ENCODE peak calls at places on chromosomes 16 and 17, in five cellular contexts. V, K, G, A and Q are unnamed samples.

GRCh38 chr16:86665319-86665675 is 86.9 kb downstream of the FOXL1 start:
- DNase-seq in V (peak), A (no peak), K (no peak), G (no peak), Q (no peak)

GRCh38 chr17:40417258-40417608 is 463 bp downstream of the TOP2A start:
- DNase-seq in V (peak), G (no peak), K (no peak), A (no peak), Q (no peak)

GRCh38 chr16:51049678-51050378 is 101.2 kb downstream of the SALL1 start:
- DNase-seq in K (no peak), A (no peak), G (no peak), V (peak), Q (no peak)

GRCh38 chr17:37300683-37301082 is 75.1 kb upstream of the C17orf78 start:
- DNase-seq in V (no peak), G (no peak), K (no peak), A (no peak), Q (no peak)

GRCh38 chr17:1050996-1051925 is 54.3 kb downstream of the TIMM22 start:
- DNase-seq in V (no peak), G (no peak), A (no peak), K (no peak), Q (no peak)

GRCh38 chr16:80107900-80108299 is 432.9 kb upstream of the DYNLRB2 start:
- DNase-seq in A (no peak), V (no peak), K (no peak), G (no peak), Q (no peak)

GRCh38 chr16:2180461-2180860 is 15.9 kb downstream of the CASKIN1 start:
- DNase-seq in V (no peak), K (no peak), G (no peak), A (no peak), Q (no peak)

GRCh38 chr17:82961366-82962162 is 117.8 kb upstream of the METRNL start:
- DNase-seq in G (no peak), V (no peak), A (no peak), K (no peak), Q (no peak)

GRCh38 chr16:20874088-20874581 is 26.0 kb downstream of the DCUN1D3 start:
- DNase-seq in G (no peak), A (no peak), V (no peak), K (no peak), Q (no peak)

GRCh38 chr16:83926726-83927397 is 26.2 kb upstream of the OSGIN1 start:
- DNase-seq in V (peak), A (peak), K (peak), G (peak), Q (peak)

GRCh38 chr17:16933317-16934132 is 38.4 kb downstream of the TNFRSF13B start:
- DNase-seq in V (no peak), G (no peak), K (no peak), A (no peak), Q (no peak)

GRCh38 chr17:16450028-16450427 is 34.7 kb downstream of the TRPV2 start:
- DNase-seq in V (no peak), G (no peak), K (no peak), A (no peak), Q (no peak)

GRCh38 chr16:15961557-15962205 is 12.3 kb downstream of the ABCC1 start:
- DNase-seq in G (no peak), K (no peak), A (peak), V (no peak), Q (no peak)

GRCh38 chr17:80313160-80313829 is 52.6 kb downstream of the RNF213 start:
- DNase-seq in G (no peak), A (no peak), V (no peak), K (no peak), Q (no peak)

GRCh38 chr16:63473710-63474109 is 1437.5 kb upstream of the CDH8 start:
- DNase-seq in K (no peak), A (no peak), G (no peak), V (no peak), Q (no peak)

GRCh38 chr17:47611372-47612350 is 38.1 kb upstream of the KPNB1 start:
- DNase-seq in V (no peak), A (no peak), K (peak), G (no peak), Q (no peak)

GRCh38 chr17:74671031-74671771 is 41.5 kb downstream of the CD300LF start:
- DNase-seq in G (peak), V (peak), K (no peak), A (peak), Q (peak)

GRCh38 chr16:86572616-86573015 is 5.7 kb upstream of the FOXL1 start:
- DNase-seq in K (no peak), A (no peak), V (no peak), G (no peak), Q (no peak)

GRCh38 chr17:63640038-63640437 is 17.8 kb downstream of the MAP3K3 start:
- DNase-seq in A (no peak), V (no peak), G (no peak), K (no peak), Q (no peak)

GRCh38 chr17:73760186-73760758 is 116.0 kb upstream of the SDK2 start:
- DNase-seq in G (no peak), V (no peak), K (no peak), A (no peak), Q (no peak)

GRCh38 chr17:80731255-80731840 is 186.7 kb downstream of the RPTOR start:
- DNase-seq in K (no peak), V (no peak), G (no peak), A (no peak), Q (no peak)

GRCh38 chr16:86862596-86862995 is 284.2 kb downstream of the FOXL1 start:
- DNase-seq in A (no peak), V (no peak), G (no peak), K (no peak), Q (no peak)

GRCh38 chr16:89308391-89309333 is 91.2 kb downstream of the ZNF778 start:
- DNase-seq in K (no peak), V (peak), A (peak), G (no peak), Q (no peak)

GRCh38 chr17:73138541-73139138 is 26.2 kb upstream of the SSTR2 start:
- DNase-seq in K (no peak), A (no peak), V (no peak), G (no peak), Q (no peak)

GRCh38 chr17:31299624-31300023 is 2.6 kb upstream of the OMG start:
- DNase-seq in A (no peak), V (peak), K (no peak), G (no peak), Q (no peak)

GRCh38 chr17:45223541-45224528 is 2.1 kb downstream of the FMNL1 start:
- DNase-seq in V (no peak), K (no peak), G (no peak), A (peak), Q (no peak)

GRCh38 chr17:48636177-48637018 is 10.2 kb upstream of the HOXB9 start:
- DNase-seq in V (no peak), A (peak), K (no peak), G (no peak), Q (peak)

GRCh38 chr16:57270221-57271062 is 14.0 kb downstream of the PLLP start:
- DNase-seq in G (no peak), A (no peak), K (no peak), V (no peak), Q (no peak)

GRCh38 chr17:20896153-20896649 is 146.6 kb downstream of the USP22 start:
- DNase-seq in K (no peak), A (no peak), G (peak), V (peak), Q (no peak)

GRCh38 chr16:47055136-47055885 is 81.8 kb upstream of the DNAJA2 start:
- DNase-seq in G (no peak), V (no peak), A (no peak), K (no peak), Q (no peak)

GRCh38 chr16:21684199-21684598 is 20.4 kb downstream of the OTOA start:
- DNase-seq in G (no peak), A (no peak), K (no peak), V (peak), Q (no peak)

GRCh38 chr16:17056666-17057065 is 414.1 kb downstream of the XYLT1 start:
- DNase-seq in A (no peak), V (no peak), G (no peak), K (no peak), Q (no peak)

GRCh38 chr17:80851277-80851925 is 140.2 kb upstream of the CHMP6 start:
- DNase-seq in V (no peak), A (no peak), G (no peak), K (no peak), Q (no peak)

GRCh38 chr16:82668094-82668493 is 41.3 kb downstream of the CDH13 start:
- DNase-seq in V (no peak), A (no peak), K (no peak), G (no peak), Q (no peak)

GRCh38 chr17:27499451-27500265 is 43.4 kb downstream of the KSR1 start:
- DNase-seq in K (no peak), G (no peak), V (no peak), A (no peak), Q (no peak)

GRCh38 chr16:57003439-57004386 is 14.4 kb downstream of the NLRC5 start:
- DNase-seq in G (no peak), K (no peak), A (no peak), V (no peak), Q (no peak)